ENCODE peak calls at places on chromosomes 7 and 10, in six cellular contexts. One of them, this sample, is unnamed.

GRCh38 chr10:132574783-132575319 is 37.3 kb downstream of the INPP5A start:
- DNase-seq in neural progenitor cell: peak
- DNase-seq in SK-N-SH: no peak
- DNase-seq in GM23248: no peak
- DNase-seq in PC-3: peak
- DNase-seq in GM23338: peak
- DNase-seq in this sample: no peak

GRCh38 chr7:2162959-2163358 is 69.8 kb downstream of the MAD1L1 start:
- DNase-seq in GM23248: no peak
- DNase-seq in SK-N-SH: peak
- DNase-seq in neural progenitor cell: no peak
- DNase-seq in PC-3: no peak
- DNase-seq in GM23338: no peak
- DNase-seq in this sample: no peak

GRCh38 chr10:3784510-3785250 is at the start of gene KLF6:
- DNase-seq in neural progenitor cell: peak
- DNase-seq in PC-3: no peak
- DNase-seq in GM23338: peak
- DNase-seq in GM23248: peak
- DNase-seq in SK-N-SH: peak
- DNase-seq in this sample: peak

GRCh38 chr7:148722340-148723165 is 23.9 kb downstream of the CUL1 start:
- DNase-seq in neural progenitor cell: no peak
- DNase-seq in PC-3: no peak
- DNase-seq in SK-N-SH: no peak
- DNase-seq in GM23338: no peak
- DNase-seq in GM23248: no peak
- DNase-seq in this sample: no peak

GRCh38 chr7:140719711-140720110 is 23.2 kb downstream of the NDUFB2 start:
- DNase-seq in neural progenitor cell: no peak
- DNase-seq in GM23338: no peak
- DNase-seq in SK-N-SH: no peak
- DNase-seq in GM23248: peak
- DNase-seq in PC-3: peak
- DNase-seq in this sample: no peak

GRCh38 chr7:11130012-11130411 is 156.3 kb downstream of the PHF14 start:
- DNase-seq in GM23338: no peak
- DNase-seq in GM23248: no peak
- DNase-seq in PC-3: no peak
- DNase-seq in SK-N-SH: no peak
- DNase-seq in neural progenitor cell: no peak
- DNase-seq in this sample: no peak

GRCh38 chr7:101128040-101128834 is 1.3 kb downstream of the SERPINE1 start:
- DNase-seq in GM23338: no peak
- DNase-seq in GM23248: peak
- DNase-seq in neural progenitor cell: no peak
- DNase-seq in PC-3: peak
- DNase-seq in SK-N-SH: no peak
- DNase-seq in this sample: no peak

GRCh38 chr7:67343566-67343965 is 346.9 kb downstream of the TYW1 start:
- DNase-seq in neural progenitor cell: no peak
- DNase-seq in PC-3: no peak
- DNase-seq in GM23338: no peak
- DNase-seq in SK-N-SH: peak
- DNase-seq in GM23248: no peak
- DNase-seq in this sample: no peak

GRCh38 chr7:138770904-138771303 is 26.9 kb upstream of the TMEM213 start:
- DNase-seq in PC-3: no peak
- DNase-seq in SK-N-SH: no peak
- DNase-seq in GM23248: no peak
- DNase-seq in GM23338: no peak
- DNase-seq in neural progenitor cell: no peak
- DNase-seq in this sample: no peak

GRCh38 chr7:67618569-67619543 is 622.2 kb downstream of the TYW1 start:
- DNase-seq in neural progenitor cell: peak
- DNase-seq in GM23338: peak
- DNase-seq in SK-N-SH: peak
- DNase-seq in GM23248: no peak
- DNase-seq in PC-3: no peak
- DNase-seq in this sample: no peak

GRCh38 chr10:55043540-55043939 is 242.5 kb upstream of the PCDH15 start:
- DNase-seq in SK-N-SH: no peak
- DNase-seq in neural progenitor cell: no peak
- DNase-seq in GM23248: no peak
- DNase-seq in PC-3: no peak
- DNase-seq in GM23338: no peak
- DNase-seq in this sample: no peak

GRCh38 chr7:149707448-149707886 is 65.9 kb downstream of the ZNF467 start:
- DNase-seq in GM23248: peak
- DNase-seq in SK-N-SH: no peak
- DNase-seq in GM23338: no peak
- DNase-seq in neural progenitor cell: no peak
- DNase-seq in PC-3: peak
- DNase-seq in this sample: no peak

GRCh38 chr10:23099816-23100215 is 4.4 kb downstream of the MSRB2 start:
- DNase-seq in neural progenitor cell: peak
- DNase-seq in SK-N-SH: no peak
- DNase-seq in GM23248: peak
- DNase-seq in GM23338: peak
- DNase-seq in PC-3: peak
- DNase-seq in this sample: no peak

GRCh38 chr7:97145068-97145467 is 27.6 kb downstream of the SDHAF3 start:
- DNase-seq in SK-N-SH: peak
- DNase-seq in GM23338: no peak
- DNase-seq in GM23248: peak
- DNase-seq in PC-3: peak
- DNase-seq in neural progenitor cell: no peak
- DNase-seq in this sample: peak

GRCh38 chr10:113221756-113222168 is 271.7 kb downstream of the TCF7L2 start:
- DNase-seq in GM23338: peak
- DNase-seq in PC-3: peak
- DNase-seq in neural progenitor cell: no peak
- DNase-seq in SK-N-SH: peak
- DNase-seq in GM23248: peak
- DNase-seq in this sample: no peak

GRCh38 chr7:1512781-1513656 is 8.8 kb upstream of the INTS1 start:
- DNase-seq in GM23248: peak
- DNase-seq in PC-3: peak
- DNase-seq in GM23338: no peak
- DNase-seq in SK-N-SH: no peak
- DNase-seq in neural progenitor cell: no peak
- DNase-seq in this sample: peak

GRCh38 chr7:87001214-87001613 is 58.2 kb downstream of the ELAPOR2 start:
- DNase-seq in GM23338: no peak
- DNase-seq in SK-N-SH: no peak
- DNase-seq in GM23248: peak
- DNase-seq in PC-3: peak
- DNase-seq in neural progenitor cell: no peak
- DNase-seq in this sample: no peak

GRCh38 chr10:79381804-79382221 is 34.5 kb downstream of the PPIF start:
- DNase-seq in GM23338: no peak
- DNase-seq in PC-3: no peak
- DNase-seq in neural progenitor cell: no peak
- DNase-seq in SK-N-SH: no peak
- DNase-seq in GM23248: peak
- DNase-seq in this sample: no peak

GRCh38 chr10:111200505-111201186 is 123.8 kb downstream of the ADRA2A start:
- DNase-seq in GM23248: no peak
- DNase-seq in neural progenitor cell: no peak
- DNase-seq in GM23338: no peak
- DNase-seq in PC-3: no peak
- DNase-seq in SK-N-SH: no peak
- DNase-seq in this sample: no peak

GRCh38 chr10:95526066-95526465 is 35.1 kb downstream of the SORBS1 start:
- DNase-seq in GM23248: no peak
- DNase-seq in PC-3: no peak
- DNase-seq in neural progenitor cell: no peak
- DNase-seq in GM23338: no peak
- DNase-seq in SK-N-SH: no peak
- DNase-seq in this sample: no peak

GRCh38 chr7:28638914-28639313 is 226.6 kb downstream of the CREB5 start:
- DNase-seq in SK-N-SH: no peak
- DNase-seq in GM23338: no peak
- DNase-seq in neural progenitor cell: no peak
- DNase-seq in GM23248: no peak
- DNase-seq in PC-3: peak
- DNase-seq in this sample: no peak

GRCh38 chr10:104824378-104825006 is 183.4 kb downstream of the SORCS3 start:
- DNase-seq in SK-N-SH: no peak
- DNase-seq in GM23338: peak
- DNase-seq in GM23248: peak
- DNase-seq in PC-3: peak
- DNase-seq in neural progenitor cell: peak
- DNase-seq in this sample: peak

GRCh38 chr10:60283397-60283796 is 106.3 kb downstream of the ANK3 start:
- DNase-seq in GM23338: no peak
- DNase-seq in GM23248: peak
- DNase-seq in neural progenitor cell: no peak
- DNase-seq in SK-N-SH: no peak
- DNase-seq in PC-3: peak
- DNase-seq in this sample: no peak

GRCh38 chr10:60280475-60280874 is 109.2 kb downstream of the ANK3 start:
- DNase-seq in neural progenitor cell: peak
- DNase-seq in GM23338: no peak
- DNase-seq in GM23248: no peak
- DNase-seq in SK-N-SH: no peak
- DNase-seq in PC-3: peak
- DNase-seq in this sample: no peak

GRCh38 chr10:60282771-60283353 is 106.8 kb downstream of the ANK3 start:
- DNase-seq in SK-N-SH: no peak
- DNase-seq in PC-3: peak
- DNase-seq in GM23338: no peak
- DNase-seq in GM23248: peak
- DNase-seq in neural progenitor cell: no peak
- DNase-seq in this sample: peak

GRCh38 chr10:60281331-60281730 is 108.3 kb downstream of the ANK3 start:
- DNase-seq in GM23338: no peak
- DNase-seq in neural progenitor cell: no peak
- DNase-seq in GM23248: no peak
- DNase-seq in SK-N-SH: no peak
- DNase-seq in PC-3: peak
- DNase-seq in this sample: no peak

GRCh38 chr10:60281792-60282353 is 107.8 kb downstream of the ANK3 start:
- DNase-seq in PC-3: peak
- DNase-seq in GM23248: no peak
- DNase-seq in neural progenitor cell: no peak
- DNase-seq in GM23338: no peak
- DNase-seq in SK-N-SH: peak
- DNase-seq in this sample: no peak
- H2AFZ ChIP-seq in PC-3: no peak
- H2AFZ ChIP-seq in GM23248: peak
- H2AFZ ChIP-seq in neural progenitor cell: no peak
- H2AFZ ChIP-seq in GM23338: no peak
- H2AFZ ChIP-seq in SK-N-SH: no peak
- H2AFZ ChIP-seq in this sample: no peak

GRCh38 chr7:26603631-26604030 is 260.8 kb downstream of the SKAP2 start:
- DNase-seq in neural progenitor cell: no peak
- DNase-seq in PC-3: peak
- DNase-seq in GM23248: no peak
- DNase-seq in SK-N-SH: no peak
- DNase-seq in GM23338: peak
- DNase-seq in this sample: no peak
- TF ChIP-seq EZH2phosphoT487 in neural progenitor cell: no peak
- TF ChIP-seq EZH2phosphoT487 in PC-3: no peak
- TF ChIP-seq EZH2phosphoT487 in GM23248: no peak
- TF ChIP-seq EZH2phosphoT487 in SK-N-SH: no peak
- TF ChIP-seq EZH2phosphoT487 in GM23338: no peak
- TF ChIP-seq EZH2phosphoT487 in this sample: no peak

GRCh38 chr7:85184599-85185354 is 2.1 kb downstream of the SEMA3D start:
- DNase-seq in neural progenitor cell: peak
- DNase-seq in PC-3: peak
- DNase-seq in GM23338: peak
- DNase-seq in SK-N-SH: peak
- DNase-seq in GM23248: peak
- DNase-seq in this sample: no peak
- H2AFZ ChIP-seq in neural progenitor cell: peak
- H2AFZ ChIP-seq in PC-3: peak
- H2AFZ ChIP-seq in GM23338: peak
- H2AFZ ChIP-seq in SK-N-SH: peak
- H2AFZ ChIP-seq in GM23248: peak
- H2AFZ ChIP-seq in this sample: no peak

DNA sequence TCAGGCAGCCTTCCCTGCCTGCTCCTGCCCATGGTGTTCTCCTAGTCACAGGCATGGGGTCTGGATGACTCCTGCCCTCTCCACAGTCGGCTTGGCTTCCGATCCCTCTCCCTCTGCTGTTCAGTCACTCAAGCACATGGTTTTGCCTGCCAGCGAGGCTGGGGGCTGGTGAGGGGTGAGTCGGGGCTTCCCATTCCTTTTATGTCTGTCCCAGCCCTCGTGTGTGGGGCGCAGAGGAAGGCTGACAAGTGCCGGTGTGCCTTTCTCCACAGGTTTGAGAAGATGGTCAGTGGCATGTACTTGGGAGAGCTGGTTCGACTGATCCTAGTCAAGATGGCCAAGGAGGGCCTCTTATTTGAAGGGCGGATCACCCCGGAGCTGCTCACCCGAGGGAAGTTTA is 40.1 kb downstream of the TACR2 start:
- DNase-seq in PC-3: no peak
- DNase-seq in GM23338: no peak
- DNase-seq in GM23248: no peak
- DNase-seq in SK-N-SH: no peak
- DNase-seq in neural progenitor cell: no peak
- DNase-seq in this sample: no peak
- TF ChIP-seq EZH2phosphoT487 in PC-3: no peak
- TF ChIP-seq EZH2phosphoT487 in GM23338: no peak
- TF ChIP-seq EZH2phosphoT487 in GM23248: no peak
- TF ChIP-seq EZH2phosphoT487 in SK-N-SH: no peak
- TF ChIP-seq EZH2phosphoT487 in neural progenitor cell: no peak
- TF ChIP-seq EZH2phosphoT487 in this sample: no peak

DNA sequence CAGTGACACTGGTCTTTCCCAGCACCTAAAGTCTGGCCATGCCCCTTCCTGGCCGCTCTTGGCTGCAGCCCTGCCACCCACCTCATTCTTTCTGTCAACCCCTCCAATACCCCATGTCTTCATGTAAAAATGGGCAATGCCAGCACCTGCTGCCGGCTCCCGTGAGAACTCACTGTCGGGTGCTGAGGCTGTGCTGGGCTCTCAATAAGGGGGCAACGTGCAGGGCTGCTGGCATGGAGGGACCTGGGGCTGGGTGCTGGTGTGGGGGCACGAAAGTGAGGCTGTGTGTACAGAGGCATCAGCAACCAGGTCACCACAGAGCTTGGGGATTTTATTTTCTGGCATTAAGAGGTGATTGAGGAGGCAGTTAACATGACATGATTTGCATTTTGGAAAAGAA is 65.3 kb downstream of the ALOX5 start:
- DNase-seq in SK-N-SH: no peak
- DNase-seq in PC-3: no peak
- DNase-seq in GM23248: no peak
- DNase-seq in neural progenitor cell: no peak
- DNase-seq in GM23338: no peak
- DNase-seq in this sample: no peak
- H2AFZ ChIP-seq in SK-N-SH: no peak
- H2AFZ ChIP-seq in PC-3: no peak
- H2AFZ ChIP-seq in GM23248: no peak
- H2AFZ ChIP-seq in neural progenitor cell: no peak
- H2AFZ ChIP-seq in GM23338: no peak
- H2AFZ ChIP-seq in this sample: no peak

GRCh38 chr10:119651514-119652327 is 541 bp downstream of the BAG3 start:
- DNase-seq in SK-N-SH: no peak
- DNase-seq in PC-3: no peak
- DNase-seq in GM23338: peak
- DNase-seq in GM23248: peak
- DNase-seq in neural progenitor cell: peak
- DNase-seq in this sample: no peak
- TF ChIP-seq EZH2phosphoT487 in SK-N-SH: no peak
- TF ChIP-seq EZH2phosphoT487 in PC-3: no peak
- TF ChIP-seq EZH2phosphoT487 in GM23338: no peak
- TF ChIP-seq EZH2phosphoT487 in GM23248: no peak
- TF ChIP-seq EZH2phosphoT487 in neural progenitor cell: no peak
- TF ChIP-seq EZH2phosphoT487 in this sample: no peak

This sample was measured in OCI-LY7.